ENCODE peak calls at places on chromosome 16, in four cellular contexts. U, S, W and Y are unnamed samples.

GRCh38 chr16:31879937-31880321 is 6.3 kb downstream of the ZNF267 start:
- DNase-seq in U (no peak), S (no peak), W (no peak), Y (no peak)

GRCh38 chr16:59355704-59356103 is 621.6 kb upstream of the GOT2 start:
- DNase-seq in W (no peak), U (no peak), S (no peak), Y (no peak)

GRCh38 chr16:58652741-58653140 is 23.1 kb upstream of the CNOT1 start:
- DNase-seq in S (peak), W (peak), U (no peak), Y (peak)

GRCh38 chr16:64478258-64478906 is 643.5 kb downstream of the CDH11 start:
- DNase-seq in U (no peak), W (no peak), S (peak), Y (peak)

GRCh38 chr16:69017036-69017783 is 88.2 kb upstream of the HAS3 start:
- DNase-seq in U (no peak), S (peak), W (no peak), Y (peak)

GRCh38 chr16:4091638-4092037 is 24.6 kb downstream of the ADCY9 start:
- DNase-seq in U (no peak), W (no peak), S (peak), Y (no peak)

GRCh38 chr16:85137323-85138072 is 25.2 kb upstream of the CIBAR2 start:
- DNase-seq in W (peak), U (no peak), S (peak), Y (peak)

GRCh38 chr16:23640669-23640958 is 496 bp downstream of the PALB2 start:
- DNase-seq in W (no peak), S (no peak), U (no peak), Y (no peak)

GRCh38 chr16:86764551-86764950 is 186.2 kb downstream of the FOXL1 start:
- DNase-seq in U (no peak), S (no peak), W (no peak), Y (no peak)

GRCh38 chr16:73047536-73048291 is at the start of gene ZFHX3:
- DNase-seq in U (no peak), S (peak), W (no peak), Y (peak)

GRCh38 chr16:83513006-83513755 is 294.6 kb upstream of the HSBP1 start:
- DNase-seq in S (peak), W (no peak), U (no peak), Y (peak)

GRCh38 chr16:69672998-69673713 is 53.2 kb downstream of the NQO1 start:
- DNase-seq in U (no peak), S (peak), W (no peak), Y (no peak)

GRCh38 chr16:4377573-4378146 is 6.0 kb downstream of the VASN start:
- DNase-seq in S (no peak), W (no peak), U (no peak), Y (no peak)